ENCODE peak calls at places on chromosomes 16 and 17, in eight cellular contexts. One of them, this sample, is unnamed.

GRCh38 chr17:41404024-41404651 is 6.7 kb upstream of the KRT31 start:
- DNase-seq in tibial artery: no peak
- DNase-seq in lower lobe of right lung: no peak
- DNase-seq in body of pancreas: no peak
- DNase-seq in cardiac muscle cell: peak
- DNase-seq in Panc1: peak
- DNase-seq in psoas muscle: no peak
- DNase-seq in fibroblast of lung: peak
- DNase-seq in this sample: peak

GRCh38 chr17:30433514-30433913 is 43.7 kb upstream of the GOSR1 start:
- DNase-seq in tibial artery: no peak
- DNase-seq in lower lobe of right lung: no peak
- DNase-seq in body of pancreas: no peak
- DNase-seq in cardiac muscle cell: peak
- DNase-seq in Panc1: no peak
- DNase-seq in psoas muscle: no peak
- DNase-seq in fibroblast of lung: peak
- DNase-seq in this sample: peak

GRCh38 chr17:82820278-82821251 is 19.3 kb downstream of the ZNF750 start:
- DNase-seq in tibial artery: no peak
- DNase-seq in lower lobe of right lung: peak
- DNase-seq in body of pancreas: no peak
- DNase-seq in cardiac muscle cell: no peak
- DNase-seq in Panc1: no peak
- DNase-seq in psoas muscle: no peak
- DNase-seq in fibroblast of lung: no peak
- DNase-seq in this sample: no peak

GRCh38 chr17:1518410-1518809 is 2.0 kb upstream of the INPP5K start:
- DNase-seq in tibial artery: no peak
- DNase-seq in lower lobe of right lung: no peak
- DNase-seq in body of pancreas: no peak
- DNase-seq in cardiac muscle cell: no peak
- DNase-seq in Panc1: no peak
- DNase-seq in psoas muscle: no peak
- DNase-seq in fibroblast of lung: no peak
- DNase-seq in this sample: no peak

GRCh38 chr17:34894971-34895370 is 66.3 kb downstream of the CCT6B start:
- DNase-seq in tibial artery: peak
- DNase-seq in lower lobe of right lung: no peak
- DNase-seq in body of pancreas: no peak
- DNase-seq in cardiac muscle cell: no peak
- DNase-seq in Panc1: no peak
- DNase-seq in psoas muscle: no peak
- DNase-seq in fibroblast of lung: no peak
- DNase-seq in this sample: no peak

GRCh38 chr16:4064950-4065352 is 51.3 kb downstream of the ADCY9 start:
- DNase-seq in tibial artery: no peak
- DNase-seq in lower lobe of right lung: no peak
- DNase-seq in body of pancreas: no peak
- DNase-seq in cardiac muscle cell: no peak
- DNase-seq in Panc1: no peak
- DNase-seq in psoas muscle: no peak
- DNase-seq in fibroblast of lung: no peak
- DNase-seq in this sample: no peak

GRCh38 chr16:54199486-54200160 is 87.0 kb downstream of the IRX3 start:
- DNase-seq in tibial artery: no peak
- DNase-seq in lower lobe of right lung: no peak
- DNase-seq in body of pancreas: no peak
- DNase-seq in cardiac muscle cell: peak
- DNase-seq in Panc1: no peak
- DNase-seq in psoas muscle: no peak
- DNase-seq in fibroblast of lung: no peak
- DNase-seq in this sample: no peak

GRCh38 chr16:50622029-50622428 is 59.1 kb downstream of the SNX20 start:
- DNase-seq in tibial artery: no peak
- DNase-seq in lower lobe of right lung: no peak
- DNase-seq in body of pancreas: no peak
- DNase-seq in cardiac muscle cell: no peak
- DNase-seq in Panc1: no peak
- DNase-seq in psoas muscle: no peak
- DNase-seq in fibroblast of lung: no peak
- DNase-seq in this sample: no peak

GRCh38 chr16:67528870-67529638 is 425 bp downstream of the RIPOR1 start:
- DNase-seq in tibial artery: no peak
- DNase-seq in lower lobe of right lung: peak
- DNase-seq in body of pancreas: peak
- DNase-seq in cardiac muscle cell: peak
- DNase-seq in Panc1: no peak
- DNase-seq in psoas muscle: peak
- DNase-seq in fibroblast of lung: peak
- DNase-seq in this sample: no peak

GRCh38 chr16:9521749-9522370 is 430.4 kb downstream of the HAPSTR1 start:
- DNase-seq in tibial artery: no peak
- DNase-seq in lower lobe of right lung: no peak
- DNase-seq in body of pancreas: no peak
- DNase-seq in cardiac muscle cell: no peak
- DNase-seq in Panc1: no peak
- DNase-seq in psoas muscle: no peak
- DNase-seq in fibroblast of lung: no peak
- DNase-seq in this sample: no peak

GRCh38 chr16:48829361-48829760 is 219.4 kb upstream of the N4BP1 start:
- DNase-seq in tibial artery: no peak
- DNase-seq in lower lobe of right lung: no peak
- DNase-seq in body of pancreas: no peak
- DNase-seq in cardiac muscle cell: no peak
- DNase-seq in Panc1: no peak
- DNase-seq in psoas muscle: no peak
- DNase-seq in fibroblast of lung: no peak
- DNase-seq in this sample: no peak

GRCh38 chr17:42276359-42276608 is at the start of gene STAT5B:
- DNase-seq in tibial artery: peak
- DNase-seq in lower lobe of right lung: peak
- DNase-seq in body of pancreas: peak
- DNase-seq in cardiac muscle cell: peak
- DNase-seq in Panc1: no peak
- DNase-seq in psoas muscle: peak
- DNase-seq in fibroblast of lung: peak
- DNase-seq in this sample: no peak

GRCh38 chr16:81265658-81266451 is 27.4 kb downstream of the BCO1 start:
- DNase-seq in tibial artery: peak
- DNase-seq in lower lobe of right lung: peak
- DNase-seq in body of pancreas: peak
- DNase-seq in cardiac muscle cell: peak
- DNase-seq in Panc1: no peak
- DNase-seq in psoas muscle: peak
- DNase-seq in fibroblast of lung: peak
- DNase-seq in this sample: no peak

GRCh38 chr16:8730335-8730915 is 56.0 kb downstream of the ABAT start:
- DNase-seq in tibial artery: peak
- DNase-seq in lower lobe of right lung: no peak
- DNase-seq in body of pancreas: peak
- DNase-seq in cardiac muscle cell: no peak
- DNase-seq in Panc1: no peak
- DNase-seq in psoas muscle: no peak
- DNase-seq in fibroblast of lung: no peak
- DNase-seq in this sample: no peak

DNA sequence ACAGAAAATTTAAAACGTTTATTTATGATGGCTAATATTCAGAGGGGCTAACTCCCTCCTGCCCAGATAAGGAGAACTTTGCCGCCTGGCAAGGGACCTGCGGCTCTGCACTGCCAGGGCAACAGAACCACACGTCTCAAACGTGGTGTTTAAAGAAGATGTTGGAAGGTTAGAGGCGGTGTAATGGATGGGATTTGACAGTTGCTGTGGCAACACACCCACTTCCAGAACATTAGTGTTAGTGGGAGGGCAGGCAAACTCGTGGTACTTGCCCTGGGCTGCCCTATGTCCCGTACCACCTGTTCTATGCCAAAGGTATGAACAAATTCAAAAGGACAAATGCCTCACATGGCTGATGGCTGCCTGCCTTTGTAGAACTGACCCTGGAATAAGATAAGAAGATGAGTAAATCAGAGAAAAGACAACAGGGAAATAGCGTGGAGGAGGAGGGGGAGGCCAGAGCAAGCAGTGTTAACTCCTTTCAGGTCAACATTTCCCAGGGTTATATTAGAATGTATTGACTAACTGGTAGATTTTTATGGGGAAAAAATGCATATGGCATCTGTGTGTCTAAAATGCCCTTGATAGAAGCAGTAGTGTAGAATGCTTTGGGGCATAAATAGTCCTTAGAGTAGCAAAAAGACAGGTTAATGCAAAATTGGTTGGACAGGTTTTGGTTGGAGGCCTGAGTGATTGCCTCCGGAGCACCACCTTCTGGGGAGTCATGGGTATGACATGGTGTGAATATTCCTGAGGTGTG is 30.8 kb downstream of the HLF start:
- DNase-seq in tibial artery: no peak
- DNase-seq in lower lobe of right lung: no peak
- DNase-seq in body of pancreas: peak
- DNase-seq in cardiac muscle cell: peak
- DNase-seq in Panc1: peak
- DNase-seq in psoas muscle: peak
- DNase-seq in fibroblast of lung: peak
- DNase-seq in this sample: no peak
- TF ChIP-seq CTCF in tibial artery: peak
- TF ChIP-seq CTCF in lower lobe of right lung: peak
- TF ChIP-seq CTCF in body of pancreas: peak
- TF ChIP-seq CTCF in cardiac muscle cell: peak
- TF ChIP-seq CTCF in Panc1: peak
- TF ChIP-seq CTCF in psoas muscle: peak
- TF ChIP-seq CTCF in fibroblast of lung: peak
- TF ChIP-seq CTCF in this sample: peak

DNA sequence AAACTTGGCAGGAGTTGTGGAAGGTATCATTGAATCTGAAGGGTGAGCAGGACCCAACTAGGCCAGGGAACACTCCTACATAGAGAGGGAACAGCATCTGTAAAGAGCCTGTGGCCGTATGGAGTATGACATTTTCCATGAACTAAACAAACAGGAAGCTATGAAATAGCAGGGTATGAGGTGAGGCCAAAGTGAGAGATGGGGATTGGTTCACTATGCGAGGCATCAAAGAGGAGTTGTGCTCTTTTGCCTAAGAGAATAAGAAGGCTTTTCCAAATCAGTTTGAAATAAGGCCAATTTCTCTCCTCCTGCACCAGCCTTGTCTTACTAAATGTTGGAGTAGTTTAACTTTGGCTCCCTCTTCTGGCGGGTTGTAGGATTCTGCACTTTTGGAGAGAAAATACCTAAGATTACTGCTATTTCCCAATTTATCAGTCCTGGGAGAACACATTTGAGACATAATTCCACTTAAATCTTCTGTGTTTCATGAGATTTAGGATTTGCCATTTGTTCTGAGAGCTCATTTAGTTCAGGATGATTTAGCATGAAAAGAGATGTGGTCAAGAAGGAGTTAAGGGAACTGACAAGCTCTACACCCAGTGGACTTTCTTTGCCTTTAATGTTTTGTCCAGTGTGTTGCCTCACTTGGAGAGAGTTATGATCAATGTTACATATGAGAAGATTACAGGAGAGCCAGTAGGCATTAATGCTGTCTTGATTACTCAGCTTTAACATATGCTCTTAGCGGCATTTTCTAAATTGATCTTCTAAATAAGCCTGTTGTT is 55.4 kb downstream of the TNRC6C start:
- DNase-seq in tibial artery: no peak
- DNase-seq in lower lobe of right lung: no peak
- DNase-seq in body of pancreas: peak
- DNase-seq in cardiac muscle cell: peak
- DNase-seq in Panc1: peak
- DNase-seq in psoas muscle: no peak
- DNase-seq in fibroblast of lung: peak
- DNase-seq in this sample: no peak
- TF ChIP-seq CTCF in tibial artery: peak
- TF ChIP-seq CTCF in lower lobe of right lung: peak
- TF ChIP-seq CTCF in body of pancreas: peak
- TF ChIP-seq CTCF in cardiac muscle cell: peak
- TF ChIP-seq CTCF in Panc1: peak
- TF ChIP-seq CTCF in psoas muscle: peak
- TF ChIP-seq CTCF in fibroblast of lung: peak
- TF ChIP-seq CTCF in this sample: peak

GRCh38 chr17:31534223-31534888 is 142.9 kb downstream of the RAB11FIP4 start:
- DNase-seq in tibial artery: no peak
- DNase-seq in lower lobe of right lung: no peak
- DNase-seq in body of pancreas: no peak
- DNase-seq in cardiac muscle cell: peak
- DNase-seq in Panc1: no peak
- DNase-seq in psoas muscle: no peak
- DNase-seq in fibroblast of lung: peak
- DNase-seq in this sample: no peak
- TF ChIP-seq CTCF in tibial artery: no peak
- TF ChIP-seq CTCF in lower lobe of right lung: no peak
- TF ChIP-seq CTCF in body of pancreas: no peak
- TF ChIP-seq CTCF in cardiac muscle cell: no peak
- TF ChIP-seq CTCF in Panc1: no peak
- TF ChIP-seq CTCF in psoas muscle: no peak
- TF ChIP-seq CTCF in fibroblast of lung: no peak
- TF ChIP-seq CTCF in this sample: no peak

GRCh38 chr16:78556421-78556820 is 457.0 kb downstream of the WWOX start:
- DNase-seq in tibial artery: no peak
- DNase-seq in lower lobe of right lung: no peak
- DNase-seq in body of pancreas: no peak
- DNase-seq in cardiac muscle cell: no peak
- DNase-seq in Panc1: no peak
- DNase-seq in psoas muscle: no peak
- DNase-seq in fibroblast of lung: no peak
- DNase-seq in this sample: no peak

GRCh38 chr16:78551487-78552085 is 452.1 kb downstream of the WWOX start:
- DNase-seq in tibial artery: no peak
- DNase-seq in lower lobe of right lung: no peak
- DNase-seq in body of pancreas: no peak
- DNase-seq in cardiac muscle cell: no peak
- DNase-seq in Panc1: no peak
- DNase-seq in psoas muscle: no peak
- DNase-seq in fibroblast of lung: no peak
- DNase-seq in this sample: no peak

DNA sequence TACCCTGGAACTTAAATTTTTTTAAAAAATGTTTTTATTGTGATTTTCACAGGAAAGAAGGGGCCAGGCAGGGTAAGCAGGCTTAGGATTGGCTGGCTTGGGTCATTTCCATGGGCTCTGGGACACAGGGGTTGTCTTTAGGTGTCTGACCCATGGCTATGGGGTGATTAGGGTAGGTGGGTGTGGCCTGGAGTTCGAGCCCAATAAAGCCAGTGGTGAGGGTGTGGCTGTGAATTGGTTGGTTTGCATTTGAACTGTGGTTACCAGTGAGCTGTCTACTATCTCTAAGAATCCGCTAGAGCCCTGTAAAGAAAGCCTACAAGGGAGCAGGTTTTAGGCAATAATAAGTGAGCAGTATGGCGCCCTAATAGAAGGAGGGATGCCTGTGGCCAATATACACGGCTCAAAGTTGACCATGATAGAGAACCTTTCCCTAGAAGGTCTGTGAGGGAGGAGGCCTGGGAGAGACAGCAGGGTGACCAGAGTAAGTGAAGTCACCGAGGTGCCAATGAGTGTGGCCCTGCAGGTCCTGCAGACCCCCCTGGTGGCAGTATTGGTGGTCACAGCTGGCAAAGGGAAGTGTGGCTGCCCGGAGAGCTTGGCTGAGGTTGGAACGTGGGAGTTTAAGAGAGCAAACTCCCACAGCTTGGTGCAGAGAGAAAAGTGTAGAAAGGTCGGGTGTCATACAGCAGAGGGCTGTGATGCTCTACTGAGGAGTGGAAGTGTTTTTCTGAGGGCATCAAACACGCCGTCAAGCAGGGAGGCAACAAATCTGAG is 454.0 kb downstream of the WWOX start:
- DNase-seq in tibial artery: no peak
- DNase-seq in lower lobe of right lung: no peak
- DNase-seq in body of pancreas: no peak
- DNase-seq in cardiac muscle cell: no peak
- DNase-seq in Panc1: no peak
- DNase-seq in psoas muscle: no peak
- DNase-seq in fibroblast of lung: no peak
- DNase-seq in this sample: no peak
- TF ChIP-seq CTCF in tibial artery: no peak
- TF ChIP-seq CTCF in lower lobe of right lung: no peak
- TF ChIP-seq CTCF in body of pancreas: no peak
- TF ChIP-seq CTCF in cardiac muscle cell: no peak
- TF ChIP-seq CTCF in Panc1: no peak
- TF ChIP-seq CTCF in psoas muscle: no peak
- TF ChIP-seq CTCF in fibroblast of lung: no peak
- TF ChIP-seq CTCF in this sample: no peak

This sample was measured in epithelial cell of proximal tubule.